ENCODE peak calls at places on chromosomes 6 and 20, in six cellular contexts. P, Q, O, L, X and R are unnamed samples.

GRCh38 chr20:3788685-3789155 is 2.2 kb upstream of the CENPB start:
- DNase-seq in P (no peak), Q (no peak), O (no peak), L (no peak), X (no peak), R (no peak)

GRCh38 chr6:151067684-151068596 is 171.8 kb upstream of the AKAP12 start:
- DNase-seq in P (peak; percentile 86), Q (peak; percentile 51), O (no peak), L (no peak), X (no peak), R (peak; percentile 88)

GRCh38 chr6:79704200-79704599 is 73.1 kb downstream of the SH3BGRL2 start:
- DNase-seq in P (no peak), Q (no peak), O (no peak), L (no peak), X (no peak), R (no peak)

GRCh38 chr6:113190170-113190569 is 667.0 kb upstream of the MARCKS start:
- DNase-seq in P (no peak), Q (no peak), O (no peak), L (no peak), X (no peak), R (no peak)

GRCh38 chr6:127102299-127102698 is 16.2 kb upstream of the RSPO3 start:
- DNase-seq in P (peak; percentile 92), Q (no peak), O (peak; percentile 69), L (no peak), X (no peak), R (peak; percentile 22)

GRCh38 chr20:46237221-46237620 is 71.1 kb downstream of the CDH22 start:
- DNase-seq in P (no peak), Q (no peak), O (no peak), L (no peak), X (no peak), R (no peak)

GRCh38 chr6:163288915-163289314 is 125.6 kb upstream of the QKI start:
- DNase-seq in P (no peak), Q (peak; percentile 70), O (no peak), L (no peak), X (no peak), R (no peak)

GRCh38 chr6:21752054-21752811 is 158.7 kb downstream of the SOX4 start:
- DNase-seq in P (no peak), Q (no peak), O (no peak), L (no peak), X (no peak), R (no peak)

GRCh38 chr20:6698056-6698455 is 69.4 kb upstream of the BMP2 start:
- DNase-seq in P (no peak), Q (no peak), O (no peak), L (no peak), X (no peak), R (no peak)

GRCh38 chr6:52155791-52156576 is 30.2 kb upstream of the IL17A start:
- DNase-seq in P (no peak), Q (no peak), O (no peak), L (no peak), X (peak; percentile 24), R (no peak)

GRCh38 chr6:79536615-79536968 is 638 bp downstream of the LCA5 start:
- DNase-seq in P (no peak), Q (peak; percentile 55), O (no peak), L (no peak), X (no peak), R (no peak)

GRCh38 chr6:102114402-102114801 is 720.9 kb downstream of the GRIK2 start:
- DNase-seq in P (no peak), Q (no peak), O (no peak), L (no peak), X (no peak), R (no peak)
- TF ChIP-seq CTCF in P (no peak), Q (no peak), O (no peak), L (peak; percentile 29), X (peak; percentile 26), R (no peak)

DNA sequence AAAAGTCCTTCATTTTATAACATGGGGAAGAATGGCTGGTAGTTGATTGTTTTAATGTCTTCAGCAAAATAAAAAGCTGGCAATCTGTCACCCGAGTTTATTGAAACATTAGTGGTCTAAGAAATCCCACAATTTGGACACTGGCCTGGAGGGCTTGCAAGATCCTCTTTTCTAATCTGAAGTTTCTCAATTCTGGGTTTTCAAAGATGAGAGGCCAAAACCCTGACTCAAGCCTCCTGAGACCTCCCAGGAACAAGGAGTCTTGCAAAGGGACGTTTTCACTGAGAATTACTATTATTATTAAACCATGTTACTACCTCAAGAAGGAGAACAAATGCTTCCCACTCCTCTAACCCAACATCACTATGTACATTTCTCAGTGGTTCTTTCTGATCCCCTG is 19.5 kb downstream of the MAP1LC3A start:
- DNase-seq in P (peak; percentile 24), Q (no peak), O (no peak), L (no peak), X (no peak), R (no peak)
- TF ChIP-seq CTCF in P (no peak), Q (no peak), O (no peak), L (no peak), X (no peak), R (no peak)

GRCh38 chr6:167691566-167692312 is 135.0 kb upstream of the AFDN start:
- DNase-seq in P (no peak), Q (no peak), O (no peak), L (no peak), X (no peak), R (no peak)
- TF ChIP-seq CTCF in P (no peak), Q (no peak), O (no peak), L (no peak), X (no peak), R (no peak)

DNA sequence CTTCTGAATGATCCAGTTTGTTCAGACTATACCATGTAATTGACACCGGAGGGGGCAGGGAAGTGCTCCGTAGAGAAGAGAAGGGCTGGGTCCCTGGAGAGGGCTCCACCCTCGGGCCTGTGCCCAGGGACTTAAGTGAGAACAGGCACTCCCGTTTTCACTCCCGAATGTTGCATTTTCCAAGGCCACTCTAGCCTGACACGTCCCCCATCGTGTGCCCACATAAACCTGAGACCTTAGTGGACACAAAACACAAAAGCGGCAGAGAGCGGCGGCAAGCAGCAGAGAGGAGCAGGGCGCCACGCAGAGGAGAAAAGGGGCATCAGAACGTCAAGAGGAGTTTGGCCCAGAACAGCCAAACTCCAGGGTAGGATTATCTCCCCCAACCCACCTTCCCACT is 1405.1 kb downstream of the GRIK2 start:
- DNase-seq in P (no peak), Q (no peak), O (no peak), L (no peak), X (no peak), R (no peak)
- TF ChIP-seq CTCF in P (no peak), Q (no peak), O (no peak), L (no peak), X (no peak), R (no peak)